ENCODE peak calls at places on chromosomes 13 and 19, in nine cellular contexts. W, B, F, S, C, N, H, M and L are unnamed samples.

GRCh38 chr13:95267662-95268369 is 33.4 kb downstream of the ABCC4 start:
- DNase-seq in F (no peak), S (no peak), H (no peak), C (peak; percentile 88), B (no peak), M (peak; percentile 76), W (peak; percentile 86), N (peak; percentile 40), L (peak; percentile 87)

GRCh38 chr19:11286312-11286974 is 9.5 kb upstream of the TSPAN16 start:
- DNase-seq in N (no peak), M (peak; percentile 74), W (peak; percentile 19), S (no peak), B (no peak), F (no peak), C (peak; percentile 86), H (no peak), L (no peak)

GRCh38 chr19:42203700-42204099 is 13.8 kb downstream of the DEDD2 start:
- DNase-seq in N (no peak), F (no peak), W (no peak), B (no peak), H (no peak), C (no peak), M (no peak), S (no peak), L (no peak)

GRCh38 chr19:18208098-18208951 is 4.5 kb upstream of the RAB3A start:
- DNase-seq in F (peak; percentile 69), W (no peak), C (peak; percentile 84), M (peak; percentile 89), N (peak; percentile 38), S (peak; percentile 58), H (no peak), B (no peak), L (peak; percentile 65)

GRCh38 chr19:43406297-43406696 is 8.4 kb upstream of the TEX101 start:
- DNase-seq in H (no peak), F (no peak), W (no peak), N (no peak), M (no peak), B (no peak), C (no peak), S (no peak), L (no peak)

GRCh38 chr19:42508892-42509444 is 19.3 kb downstream of the CEACAM1 start:
- DNase-seq in C (no peak), M (no peak), F (no peak), S (no peak), H (no peak), W (no peak), B (no peak), N (no peak), L (no peak)

GRCh38 chr19:35502751-35503150 is 10.7 kb downstream of the DMKN start:
- DNase-seq in F (no peak), H (no peak), W (no peak), B (no peak), M (no peak), N (no peak), C (no peak), S (no peak), L (no peak)

GRCh38 chr19:45496349-45496953 is 396 bp downstream of the RTN2 start:
- DNase-seq in S (no peak), M (no peak), B (no peak), W (no peak), N (no peak), F (peak; percentile 58), C (no peak), H (no peak), L (peak; percentile 63)

GRCh38 chr19:17865364-17866311 is 5.9 kb downstream of the RPL18A start:
- DNase-seq in N (peak; percentile 81), C (no peak), F (no peak), H (no peak), S (no peak), W (no peak), B (no peak), M (peak; percentile 27), L (no peak)

GRCh38 chr19:3538965-3539742 is at the start of gene TEKTIP1:
- DNase-seq in W (no peak), M (no peak), N (no peak), H (peak; percentile 46), C (no peak), S (no peak), F (no peak), B (no peak), L (peak; percentile 63)

GRCh38 chr13:44734204-44734707 is 158.1 kb upstream of the TSC22D1 start:
- DNase-seq in C (peak; percentile 38), F (no peak), N (no peak), M (peak; percentile 33), B (no peak), H (no peak), S (no peak), W (peak; percentile 63), L (no peak)

GRCh38 chr13:106496072-106496997 is 39.1 kb downstream of the EFNB2 start:
- DNase-seq in W (no peak), N (no peak), B (peak; percentile 89), S (no peak), F (no peak), M (peak; percentile 14), C (peak; percentile 47), H (no peak), L (no peak)

GRCh38 chr13:46386996-46387851 is at the start of gene RUBCNL:
- DNase-seq in S (no peak), W (peak; percentile 38), F (peak; percentile 78), H (peak; percentile 31), B (peak; percentile 34), M (peak; percentile 51), C (no peak), N (peak; percentile 78), L (no peak)

GRCh38 chr19:44677019-44677809 is 5.9 kb downstream of the CEACAM19 start:
- DNase-seq in B (no peak), F (no peak), H (no peak), W (peak; percentile 61), S (no peak), M (peak; percentile 83), N (no peak), C (peak; percentile 62), L (peak; percentile 86)

GRCh38 chr13:112112534-112113276 is 45.8 kb downstream of the SOX1 start:
- DNase-seq in H (no peak), B (no peak), S (no peak), N (no peak), C (no peak), W (no peak), M (no peak), F (no peak), L (no peak)

GRCh38 chr13:33150146-33150545 is 133.9 kb downstream of the KL start:
- DNase-seq in H (no peak), B (peak; percentile 51), S (no peak), W (peak; percentile 43), N (no peak), M (peak; percentile 76), F (no peak), C (peak; percentile 60), L (peak; percentile 59)

GRCh38 chr19:18854982-18855381 is 23.2 kb downstream of the UPF1 start:
- DNase-seq in S (no peak), H (no peak), M (no peak), B (no peak), F (no peak), C (no peak), N (no peak), W (no peak), L (no peak)

GRCh38 chr13:101155920-101156319 is 260.4 kb downstream of the NALCN start:
- DNase-seq in C (no peak), S (no peak), M (no peak), H (no peak), B (no peak), N (no peak), F (no peak), W (no peak), L (no peak)

GRCh38 chr13:32883501-32883900 is 132.7 kb upstream of the KL start:
- DNase-seq in W (peak; percentile 56), C (peak; percentile 38), N (no peak), H (no peak), B (peak; percentile 94), M (no peak), F (no peak), S (no peak), L (peak; percentile 61)

GRCh38 chr19:16415806-16416205 is 56.0 kb downstream of the EPS15L1 start:
- DNase-seq in C (no peak), S (no peak), H (no peak), W (no peak), B (no peak), F (no peak), N (no peak), M (no peak), L (no peak)

GRCh38 chr13:99979453-99980200 is 2.0 kb upstream of the ZIC2 start:
- DNase-seq in W (peak; percentile 50), B (peak; percentile 82), F (no peak), C (no peak), H (no peak), S (no peak), N (no peak), M (no peak), L (peak; percentile 64)

GRCh38 chr19:2807379-2808128 is 12.1 kb upstream of the ZNF554 start:
- DNase-seq in H (no peak), S (no peak), C (no peak), F (peak; percentile 21), B (no peak), M (no peak), N (no peak), W (no peak), L (no peak)

GRCh38 chr19:43699506-43700367 is 16.1 kb upstream of the IRGC start:
- DNase-seq in N (peak; percentile 48), C (peak; percentile 40), S (no peak), H (no peak), B (no peak), M (peak; percentile 21), W (peak; percentile 43), F (no peak), L (peak; percentile 26)

GRCh38 chr13:30371649-30372265 is 50.5 kb upstream of the UBE2L5 start:
- DNase-seq in S (peak; percentile 74), M (peak; percentile 37), H (no peak), W (peak; percentile 36), C (peak; percentile 42), B (no peak), N (peak; percentile 75), F (peak; percentile 58), L (peak; percentile 57)

GRCh38 chr13:111589321-111589720 is 268.9 kb downstream of the TEX29 start:
- DNase-seq in F (no peak), M (no peak), N (no peak), H (no peak), W (no peak), B (no peak), S (no peak), C (no peak), L (no peak)